ENCODE peak calls at places on chromosomes 11 and 22, in ten cellular contexts. Z is effector memory CD4-positive, alpha-beta T cell; K is astrocyte; W is fibroblast of lung; P is Peyer's patch; V is suprapubic skin; T is A549; S is left ventricle myocardium inferior; B is ovary; E is CD4-positive, CD25-positive, alpha-beta regulatory T cell. C is an unnamed sample.

GRCh38 chr11:45929486-45930030 is 7.1 kb downstream of the LARGE2 start:
- DNase-seq in S (no peak), K (no peak), P (peak), E (no peak), V (peak), T (no peak), Z (no peak), W (no peak), B (peak), C (no peak)

GRCh38 chr11:37449146-37449545 is 851.1 kb upstream of the RAG2 start:
- DNase-seq in W (peak), B (no peak), Z (no peak), P (no peak), K (peak), E (no peak), V (no peak), S (no peak), T (peak), C (no peak)

GRCh38 chr22:24440270-24440717 is 12.9 kb downstream of the ADORA2A start:
- DNase-seq in S (no peak), V (peak), W (no peak), P (no peak), K (no peak), B (no peak), T (no peak), E (no peak), Z (no peak), C (no peak)

GRCh38 chr22:19051381-19051780 is 70.8 kb downstream of the DGCR2 start:
- DNase-seq in Z (no peak), S (no peak), E (no peak), W (no peak), P (no peak), K (no peak), V (no peak), B (no peak), T (no peak), C (no peak)

GRCh38 chr11:27497284-27497866 is 9.2 kb downstream of the LIN7C start:
- DNase-seq in T (peak), Z (no peak), B (no peak), V (no peak), E (peak), K (peak), W (peak), S (no peak), P (no peak), C (no peak)

GRCh38 chr11:72813740-72814138 is 472 bp upstream of the ATG16L2 start:
- DNase-seq in Z (no peak), E (no peak), P (peak), W (peak), K (no peak), T (peak), S (peak), B (peak), V (no peak), C (no peak)

GRCh38 chr11:105004021-105004420 is 18.9 kb downstream of the CASP5 start:
- DNase-seq in Z (no peak), W (peak), V (no peak), P (no peak), E (no peak), K (no peak), S (no peak), T (no peak), B (no peak), C (no peak)

GRCh38 chr11:112513936-112514716 is 253.5 kb upstream of the PLET1 start:
- DNase-seq in P (no peak), B (no peak), W (no peak), Z (no peak), S (no peak), V (no peak), E (no peak), K (no peak), T (no peak), C (no peak)

GRCh38 chr11:848380-848931 is 5.8 kb downstream of the TSPAN4 start:
- DNase-seq in K (no peak), W (no peak), Z (peak), V (no peak), P (peak), E (peak), B (peak), S (no peak), T (no peak), C (no peak)
- H3K4me3 ChIP-seq in K (no peak), W (peak), Z (peak), V (peak), P (no peak), E (no peak), B (no peak), S (peak), T (no peak), C (no peak)

DNA sequence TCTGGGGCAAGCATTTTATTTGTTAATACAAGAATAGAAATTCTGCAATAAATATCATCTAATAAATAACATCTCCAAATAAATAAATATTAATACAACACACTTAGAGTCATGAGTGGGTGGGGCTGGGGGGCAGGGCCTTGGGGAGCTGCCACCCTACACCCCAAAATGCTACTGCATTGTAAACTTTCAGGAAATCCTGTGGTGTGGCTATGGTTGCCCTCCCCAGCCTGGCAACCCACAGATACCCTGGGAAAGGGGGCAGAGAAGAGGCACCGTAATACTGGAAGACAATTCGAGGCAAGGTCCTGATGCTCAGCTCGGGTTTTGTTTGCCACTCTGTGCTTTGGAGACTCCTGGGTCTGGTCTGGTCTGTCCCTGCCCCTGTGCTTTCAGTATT is 9.2 kb downstream of the CLCF1 start:
- DNase-seq in S (no peak), B (no peak), E (no peak), Z (no peak), W (no peak), T (no peak), V (no peak), P (no peak), K (no peak), C (no peak)
- H3K27ac ChIP-seq in S (no peak), B (no peak), E (no peak), Z (no peak), W (no peak), T (no peak), V (no peak), P (no peak), K (no peak), C (no peak)

GRCh38 chr22:47337161-47337621 is 574.7 kb downstream of the TBC1D22A start:
- DNase-seq in T (peak), P (no peak), S (no peak), E (no peak), B (peak), V (no peak), Z (no peak), W (peak), K (peak), C (no peak)
- H3K4me3 ChIP-seq in T (peak), P (no peak), S (peak), E (no peak), B (no peak), V (no peak), Z (no peak), W (peak), K (peak), C (peak)

GRCh38 chr22:39147335-39148023 is 5.0 kb downstream of the CBX7 start:
- DNase-seq in E (no peak), T (no peak), K (no peak), B (peak), Z (no peak), W (no peak), V (no peak), P (no peak), S (no peak), C (no peak)

GRCh38 chr22:39148024-39148726 is 4.3 kb downstream of the CBX7 start:
- DNase-seq in K (no peak), Z (no peak), S (no peak), E (no peak), T (no peak), W (no peak), P (no peak), B (peak), V (peak), C (no peak)

GRCh38 chr22:39150848-39151215 is 1.6 kb downstream of the CBX7 start:
- DNase-seq in E (no peak), S (no peak), B (peak), P (no peak), T (no peak), W (no peak), K (no peak), V (no peak), Z (no peak), C (no peak)

GRCh38 chr22:39149915-39150847 is 2.3 kb downstream of the CBX7 start:
- DNase-seq in S (no peak), V (peak), K (no peak), Z (no peak), T (no peak), P (no peak), B (peak), E (no peak), W (no peak), C (no peak)

GRCh38 chr22:39148727-39149535 is 3.5 kb downstream of the CBX7 start:
- DNase-seq in B (peak), T (no peak), P (peak), K (no peak), V (peak), Z (peak), W (no peak), E (peak), S (peak), C (no peak)
- H3K27ac ChIP-seq in B (peak), T (no peak), P (peak), K (no peak), V (peak), Z (peak), W (no peak), E (peak), S (peak), C (peak)

GRCh38 chr11:62542111-62542745 is 4.4 kb downstream of the AHNAK start:
- DNase-seq in T (no peak), W (no peak), P (no peak), V (no peak), E (no peak), K (no peak), B (no peak), S (no peak), Z (no peak), C (no peak)
- H3K4me3 ChIP-seq in T (peak), W (peak), P (peak), V (peak), E (peak), K (peak), B (peak), S (peak), Z (peak), C (peak)

DNA sequence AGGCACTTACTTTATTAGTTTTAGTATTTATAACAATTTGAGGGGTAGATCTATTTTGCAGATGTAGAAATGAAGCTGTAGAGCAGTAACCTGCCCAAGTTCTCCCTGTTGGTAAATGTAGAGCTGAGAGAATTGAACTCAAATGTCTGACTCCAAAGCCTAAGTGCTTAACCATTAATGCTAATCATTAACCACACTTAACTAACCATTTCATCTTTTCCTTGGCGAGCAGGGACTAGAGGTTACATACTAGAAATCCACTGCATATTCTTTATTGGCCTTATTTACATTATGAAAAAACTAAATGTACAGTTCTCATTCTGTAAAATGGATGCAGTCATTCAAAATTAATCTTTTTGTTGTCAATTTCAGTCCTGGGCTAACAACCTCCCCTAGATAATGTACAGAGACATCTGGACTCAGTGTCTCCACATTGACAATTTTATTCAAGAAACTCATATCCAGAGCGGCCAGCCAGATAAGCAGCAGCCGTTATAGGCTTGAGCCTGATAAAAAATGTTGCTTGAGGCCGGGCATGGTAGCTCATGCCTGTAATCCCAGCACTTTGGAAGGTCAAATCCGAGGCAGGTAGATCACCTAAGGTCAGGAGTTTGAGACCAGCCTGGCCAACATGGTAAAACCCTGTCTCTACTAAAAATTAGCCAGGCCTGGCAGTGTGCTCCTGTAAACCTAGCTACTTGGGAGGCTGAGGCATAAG is 76.7 kb upstream of the PICALM start:
- DNase-seq in E (no peak), P (no peak), K (no peak), S (no peak), W (no peak), T (no peak), V (no peak), Z (no peak), B (no peak), C (no peak)
- H3K27ac ChIP-seq in E (no peak), P (peak), K (no peak), S (no peak), W (no peak), T (peak), V (no peak), Z (no peak), B (no peak), C (no peak)